ENCODE peak calls at places on chromosome 12, in nine cellular contexts. S, V, R, O, M, P, Y, D and G are unnamed samples.

GRCh38 chr12:53300187-53300586 is 692 bp downstream of the MYG1 start:
- DNase-seq in S (peak; percentile 47), V (no peak), R (no peak), O (peak; percentile 55), M (no peak), P (no peak), Y (no peak), D (peak; percentile 26), G (no peak)

GRCh38 chr12:68294246-68294645 is 37.9 kb downstream of the MDM1 start:
- DNase-seq in S (no peak), V (no peak), R (no peak), O (no peak), M (no peak), P (peak; percentile 9), Y (no peak), D (no peak), G (no peak)

GRCh38 chr12:56955631-56956256 is 1.7 kb downstream of the RDH16 start:
- DNase-seq in S (no peak), V (no peak), R (no peak), O (peak; percentile 66), M (no peak), P (no peak), Y (no peak), D (no peak), G (no peak)

GRCh38 chr12:24054411-24054810 is 104.9 kb upstream of the SOX5 start:
- DNase-seq in S (no peak), V (peak; percentile 65), R (no peak), O (no peak), M (no peak), P (peak; percentile 61), Y (peak; percentile 70), D (no peak), G (no peak)

GRCh38 chr12:60535363-60535762 is 939.5 kb downstream of the SLC16A7 start:
- DNase-seq in S (no peak), V (no peak), R (peak; percentile 7), O (no peak), M (no peak), P (no peak), Y (no peak), D (no peak), G (no peak)

GRCh38 chr12:25787701-25788100 is 170.8 kb upstream of the RASSF8 start:
- DNase-seq in S (no peak), V (no peak), R (no peak), O (no peak), M (no peak), P (no peak), Y (no peak), D (no peak), G (no peak)

GRCh38 chr12:124928095-124928911 is 13.9 kb upstream of the UBC start:
- DNase-seq in S (no peak), V (peak; percentile 80), R (no peak), O (peak; percentile 94), M (no peak), P (peak; percentile 74), Y (peak; percentile 81), D (peak; percentile 72), G (no peak)

GRCh38 chr12:75528272-75528671 is 16.9 kb upstream of the KRR1 start:
- DNase-seq in S (no peak), V (no peak), R (no peak), O (no peak), M (no peak), P (no peak), Y (no peak), D (no peak), G (no peak)

GRCh38 chr12:112239881-112240280 is 114.5 kb downstream of the TRAFD1 start:
- DNase-seq in S (peak; percentile 23), V (no peak), R (no peak), O (peak; percentile 18), M (no peak), P (no peak), Y (no peak), D (no peak), G (no peak)

GRCh38 chr12:55019784-55020183 is at the start of gene NEUROD4:
- DNase-seq in S (peak; percentile 87), V (peak; percentile 55), R (no peak), O (peak; percentile 72), M (peak; percentile 15), P (peak; percentile 49), Y (no peak), D (peak; percentile 9), G (no peak)

GRCh38 chr12:106126441-106127288 is 12.1 kb downstream of the NUAK1 start:
- DNase-seq in S (peak; percentile 80), V (no peak), R (no peak), O (peak; percentile 51), M (no peak), P (no peak), Y (no peak), D (no peak), G (no peak)

GRCh38 chr12:67766370-67766769 is 117.8 kb downstream of the DYRK2 start:
- DNase-seq in S (peak; percentile 40), V (no peak), R (no peak), O (peak; percentile 31), M (no peak), P (peak; percentile 62), Y (no peak), D (no peak), G (no peak)

GRCh38 chr12:6063379-6063735 is 61.1 kb downstream of the VWF start:
- DNase-seq in S (no peak), V (no peak), R (no peak), O (no peak), M (no peak), P (no peak), Y (no peak), D (no peak), G (no peak)

GRCh38 chr12:66269757-66270383 is 32.4 kb upstream of the HELB start:
- DNase-seq in S (peak; percentile 69), V (no peak), R (peak; percentile 14), O (peak; percentile 70), M (no peak), P (peak; percentile 51), Y (no peak), D (peak; percentile 13), G (peak; percentile 39)

GRCh38 chr12:62813031-62813829 is 121.7 kb downstream of the PPM1H start:
- DNase-seq in S (peak; percentile 65), V (peak; percentile 79), R (no peak), O (peak; percentile 81), M (no peak), P (peak; percentile 82), Y (peak; percentile 75), D (peak; percentile 40), G (no peak)

GRCh38 chr12:16553457-16553856 is 52.5 kb downstream of the LMO3 start:
- DNase-seq in S (no peak), V (no peak), R (no peak), O (peak; percentile 36), M (no peak), P (no peak), Y (no peak), D (no peak), G (no peak)

GRCh38 chr12:48998497-48999353 is 450 bp downstream of the DDN start:
- DNase-seq in S (peak; percentile 81), V (no peak), R (no peak), O (no peak), M (no peak), P (no peak), Y (no peak), D (no peak), G (no peak)

GRCh38 chr12:48615681-48616080 is 45.8 kb upstream of the LALBA start:
- DNase-seq in S (peak; percentile 38), V (no peak), R (no peak), O (no peak), M (no peak), P (no peak), Y (no peak), D (no peak), G (no peak)

GRCh38 chr12:110582286-110583136 is 607 bp downstream of the PPTC7 start:
- DNase-seq in S (peak; percentile 87), V (peak; percentile 81), R (peak; percentile 57), O (peak; percentile 36), M (peak; percentile 69), P (peak; percentile 68), Y (peak; percentile 80), D (peak; percentile 83), G (no peak)

GRCh38 chr12:116306968-116307367 is 29.5 kb upstream of the MED13L start:
- DNase-seq in S (no peak), V (no peak), R (no peak), O (no peak), M (no peak), P (no peak), Y (no peak), D (no peak), G (no peak)

GRCh38 chr12:20950248-20950647 is 139.7 kb downstream of the SLCO1B3 start:
- DNase-seq in S (peak; percentile 88), V (no peak), R (no peak), O (peak; percentile 37), M (no peak), P (peak; percentile 5), Y (no peak), D (no peak), G (no peak)